ENCODE peak calls at places on chromosome 12, in four cellular contexts. S is H9, M is H1, K is trophoblast cell. V is an unnamed sample. For H3K79me2, the result is how much of the 10 kb centered on the place peaks cover.

GRCh38 chr12:19520646-19521045 is 81.4 kb downstream of the AEBP2 start:
- DNase-seq in S (no peak), M (no peak), K (no peak), V (no peak)

GRCh38 chr12:89346741-89347324 is 5.5 kb downstream of the DUSP6 start:
- DNase-seq in S (no peak), M (no peak), K (peak), V (peak)

GRCh38 chr12:131621701-131622421 is 89.0 kb upstream of the SFSWAP start:
- DNase-seq in S (peak), M (no peak), K (no peak), V (peak)

GRCh38 chr12:13124661-13125505 is 21.4 kb upstream of the GSG1 start:
- DNase-seq in S (no peak), M (no peak), K (peak), V (peak)

GRCh38 chr12:57845478-57846284 is 848 bp downstream of the CTDSP2 start:
- DNase-seq in S (peak), M (no peak), K (peak), V (peak)

GRCh38 chr12:68267892-68268396 is 14.5 kb upstream of the IL22 start:
- DNase-seq in S (no peak), M (no peak), K (peak), V (no peak)

GRCh38 chr12:68189766-68190700 is 30.5 kb upstream of the IFNG start:
- DNase-seq in S (no peak), M (no peak), K (no peak), V (no peak)

GRCh38 chr12:53224268-53224896 is 7.6 kb downstream of the RARG start:
- DNase-seq in S (peak), M (no peak), K (no peak), V (peak)

GRCh38 chr12:19971881-19972280 is 396.5 kb upstream of the PDE3A start:
- DNase-seq in S (no peak), M (no peak), K (no peak), V (peak)

GRCh38 chr12:94405378-94406116 is 54.1 kb downstream of the CEP83 start:
- DNase-seq in S (no peak), M (no peak), K (peak), V (no peak)

GRCh38 chr12:47188576-47189441 is 109.0 kb upstream of the AMIGO2 start:
- DNase-seq in S (no peak), M (no peak), K (peak), V (no peak)

GRCh38 chr12:76083246-76083735 is 1.2 kb downstream of the NAP1L1 start:
- DNase-seq in S (no peak), M (no peak), K (no peak), V (no peak)
- H4K8ac ChIP-seq in S (no peak), M (no peak), K (no peak), V (no peak)

GRCh38 chr12:132881853-132882252 is 5.6 kb downstream of the CHFR start:
- DNase-seq in S (no peak), M (no peak), K (peak), V (no peak)
- H3K79me2 ChIP-seq in S (under half), M (under half), K (under half), V (under half)

GRCh38 chr12:54358620-54358944 is 5.7 kb downstream of the GPR84 start:
- DNase-seq in S (no peak), M (no peak), K (no peak), V (no peak)
- H4K8ac ChIP-seq in S (no peak), M (no peak), K (peak), V (peak)

DNA sequence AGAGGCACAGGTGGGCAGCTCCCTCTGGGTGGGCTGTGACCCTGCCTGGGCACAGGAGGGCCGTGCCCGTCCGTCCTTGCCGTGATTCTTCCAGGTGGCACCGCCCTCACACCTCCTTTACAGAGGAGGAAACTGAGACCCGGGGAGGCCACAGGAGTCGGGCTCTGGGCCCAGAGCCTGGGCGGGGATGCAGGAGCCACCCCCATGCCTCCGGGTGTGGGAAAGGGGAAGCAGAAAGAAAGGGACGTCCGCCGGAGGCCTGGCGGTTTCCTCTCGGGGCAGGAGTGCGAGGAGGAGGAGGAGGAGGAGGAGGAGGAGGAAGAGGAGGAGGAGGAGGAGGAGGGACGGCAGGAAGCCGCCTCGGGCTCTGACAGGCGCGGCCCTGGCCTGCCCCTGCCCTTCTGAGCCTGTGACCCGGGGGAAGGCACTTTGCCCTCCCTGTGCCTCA is 23.0 kb downstream of the SH2B3 start:
- DNase-seq in S (no peak), M (no peak), K (no peak), V (no peak)
- H3K79me2 ChIP-seq in S (under half), M (half or more), K (under half), V (under half)

DNA sequence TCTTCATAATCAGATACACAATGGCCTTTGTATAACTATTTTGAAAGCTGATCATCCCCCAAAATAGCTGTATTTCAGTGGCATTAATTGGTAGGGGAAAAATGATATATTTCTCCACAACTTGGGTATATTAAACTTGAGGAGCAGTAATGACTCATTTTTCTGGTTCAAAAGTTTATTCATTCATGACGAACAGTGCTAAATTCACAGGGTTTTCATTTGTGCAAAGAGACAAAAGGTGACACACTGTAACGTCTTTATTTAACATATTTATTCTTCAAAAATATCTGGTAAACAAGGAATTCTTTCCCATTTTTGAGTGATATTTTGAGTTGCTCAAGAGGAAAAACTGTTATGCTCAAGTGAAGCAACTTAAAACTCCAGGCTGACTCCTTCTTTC is 415.5 kb upstream of the SOX5 start:
- DNase-seq in S (no peak), M (no peak), K (no peak), V (no peak)
- H4K8ac ChIP-seq in S (no peak), M (no peak), K (no peak), V (no peak)

GRCh38 chr12:26791328-26791791 is 41.6 kb downstream of the ITPR2 start:
- DNase-seq in S (no peak), M (no peak), K (no peak), V (no peak)

GRCh38 chr12:26787125-26787495 is 45.9 kb downstream of the ITPR2 start:
- DNase-seq in S (no peak), M (no peak), K (no peak), V (peak)

GRCh38 chr12:26789731-26790644 is 43.0 kb downstream of the ITPR2 start:
- DNase-seq in S (no peak), M (no peak), K (no peak), V (no peak)

GRCh38 chr12:26786491-26787124 is 46.4 kb downstream of the ITPR2 start:
- DNase-seq in S (no peak), M (no peak), K (no peak), V (no peak)

GRCh38 chr12:26790645-26790994 is 42.4 kb downstream of the ITPR2 start:
- DNase-seq in S (no peak), M (no peak), K (no peak), V (no peak)
- H3K79me2 ChIP-seq in S (under half), M (under half), K (under half), V (under half)

GRCh38 chr12:49904601-49905000 is 901 bp upstream of the FAIM2 start:
- DNase-seq in S (no peak), M (no peak), K (no peak), V (no peak)
- H4K8ac ChIP-seq in S (no peak), M (no peak), K (no peak), V (no peak)